ENCODE peak calls at places on chromosomes 1 and 21, in nine cellular contexts. F, V, M, R, I, K, W, Z and H are unnamed samples.

GRCh38 chr1:214983126-214983869 is 99.2 kb upstream of the KCNK2 start:
- DNase-seq in K (no peak), V (no peak), R (peak; percentile 93), Z (no peak), F (no peak), W (no peak), I (peak; percentile 64), M (no peak), H (no peak)

GRCh38 chr1:33120436-33121231 is 39.7 kb downstream of the AZIN2 start:
- DNase-seq in F (no peak), Z (no peak), V (no peak), R (no peak), I (no peak), W (no peak), K (no peak), M (no peak), H (no peak)

GRCh38 chr1:160733933-160734332 is 5.1 kb upstream of the SLAMF7 start:
- DNase-seq in I (no peak), M (no peak), V (no peak), R (no peak), W (no peak), K (no peak), Z (no peak), F (no peak), H (no peak)

GRCh38 chr1:56065729-56066128 is 513.6 kb downstream of the PLPP3 start:
- DNase-seq in V (no peak), R (no peak), I (peak; percentile 90), Z (no peak), W (no peak), K (no peak), F (no peak), M (no peak), H (no peak)

GRCh38 chr1:152141971-152142584 is 16.9 kb downstream of the RPTN start:
- DNase-seq in V (peak; percentile 49), Z (no peak), R (peak; percentile 36), F (no peak), I (peak; percentile 73), W (peak; percentile 18), K (peak; percentile 8), M (no peak), H (no peak)

GRCh38 chr1:99281109-99281508 is 16.8 kb downstream of the PLPPR4 start:
- DNase-seq in F (no peak), R (no peak), V (no peak), M (no peak), Z (no peak), I (no peak), K (no peak), W (no peak), H (no peak)

GRCh38 chr1:108200627-108201106 is 524 bp upstream of the SLC25A24 start:
- DNase-seq in K (peak; percentile 33), M (no peak), R (peak; percentile 85), F (peak; percentile 14), W (peak; percentile 23), V (peak; percentile 43), I (peak; percentile 70), Z (peak; percentile 27), H (no peak)

GRCh38 chr1:154614887-154615286 is 6.9 kb upstream of the ADAR start:
- DNase-seq in W (no peak), V (peak; percentile 41), M (no peak), I (peak; percentile 10), K (no peak), F (no peak), R (no peak), Z (no peak), H (no peak)

GRCh38 chr1:175355414-175355813 is 162.8 kb upstream of the KIAA0040 start:
- DNase-seq in V (no peak), I (no peak), F (no peak), W (no peak), Z (no peak), R (no peak), K (no peak), M (no peak), H (no peak)

GRCh38 chr1:239558992-239559391 is 172.6 kb downstream of the CHRM3 start:
- DNase-seq in I (no peak), M (no peak), K (no peak), Z (no peak), V (no peak), R (no peak), W (no peak), F (no peak), H (no peak)

GRCh38 chr1:214002472-214002871 is 14.7 kb downstream of the PROX1 start:
- DNase-seq in M (no peak), V (no peak), Z (no peak), W (peak; percentile 64), R (peak; percentile 66), F (no peak), I (peak; percentile 29), K (no peak), H (no peak)

GRCh38 chr1:18828224-18828623 is 31.2 kb downstream of the TAS1R2 start:
- DNase-seq in R (no peak), I (no peak), V (no peak), M (no peak), F (no peak), Z (no peak), K (no peak), W (no peak), H (no peak)

GRCh38 chr1:30516505-30516858 is 206.9 kb downstream of the MATN1 start:
- DNase-seq in F (no peak), Z (no peak), M (no peak), W (no peak), I (no peak), R (no peak), V (no peak), K (no peak), H (no peak)

GRCh38 chr21:43325968-43326367 is 101.0 kb downstream of the SIK1 start:
- DNase-seq in Z (no peak), M (no peak), V (no peak), I (no peak), R (no peak), K (no peak), F (no peak), W (no peak), H (no peak)

GRCh38 chr1:238396140-238396539 is 505.4 kb upstream of the ZP4 start:
- DNase-seq in I (no peak), W (no peak), K (no peak), F (no peak), M (no peak), R (no peak), Z (no peak), V (no peak), H (no peak)

GRCh38 chr1:177802304-177802703 is 167.6 kb downstream of the SEC16B start:
- DNase-seq in F (no peak), R (no peak), Z (no peak), W (no peak), M (no peak), V (no peak), I (no peak), K (no peak), H (no peak)

GRCh38 chr1:51627672-51628071 is 10.8 kb downstream of the OSBPL9 start:
- DNase-seq in M (no peak), W (peak; percentile 27), V (no peak), R (peak; percentile 23), I (peak; percentile 70), K (peak; percentile 30), F (no peak), Z (no peak), H (no peak)

GRCh38 chr1:156429308-156430060 is 60.5 kb downstream of the RHBG start:
- DNase-seq in Z (no peak), M (no peak), V (no peak), R (no peak), W (no peak), F (no peak), I (no peak), K (no peak), H (no peak)

GRCh38 chr1:243218059-243218458 is 37.0 kb downstream of the CEP170 start:
- DNase-seq in F (no peak), R (no peak), I (no peak), Z (no peak), W (no peak), V (no peak), M (no peak), K (no peak), H (no peak)

GRCh38 chr1:155134858-155135415 is 715 bp upstream of the SLC50A1 start:
- DNase-seq in V (peak; percentile 71), K (peak; percentile 69), F (no peak), R (peak; percentile 98), W (peak; percentile 55), I (peak; percentile 94), M (peak; percentile 52), Z (peak; percentile 20), H (peak; percentile 75)

GRCh38 chr1:237103021-237103420 is 61.0 kb downstream of the RYR2 start:
- DNase-seq in V (no peak), F (no peak), Z (no peak), W (no peak), R (no peak), M (no peak), K (no peak), I (no peak), H (no peak)

GRCh38 chr1:203625623-203626189 is 926 bp upstream of the ATP2B4 start:
- DNase-seq in R (no peak), W (peak; percentile 33), F (peak; percentile 29), K (no peak), I (peak; percentile 49), M (no peak), Z (peak; percentile 53), V (no peak), H (no peak)

GRCh38 chr1:9207086-9207485 is 27.5 kb upstream of the H6PD start:
- DNase-seq in M (no peak), Z (no peak), R (peak; percentile 49), F (no peak), I (peak; percentile 83), V (no peak), K (no peak), W (no peak), H (no peak)

GRCh38 chr1:34851431-34852105 is 8.0 kb downstream of the SMIM12 start:
- DNase-seq in V (no peak), M (no peak), R (no peak), Z (no peak), W (no peak), F (no peak), K (no peak), I (no peak), H (no peak)

GRCh38 chr1:107941123-107941522 is 23.9 kb downstream of the VAV3 start:
- DNase-seq in Z (no peak), V (no peak), I (peak; percentile 3), W (no peak), F (no peak), K (no peak), M (no peak), R (no peak), H (no peak)

GRCh38 chr21:29193907-29194306 is 63.5 kb downstream of the MAP3K7CL start:
- DNase-seq in M (no peak), I (no peak), R (no peak), W (no peak), F (no peak), V (no peak), Z (no peak), K (no peak), H (no peak)

GRCh38 chr1:223405507-223405906 is 12.3 kb downstream of the CCDC185 start:
- DNase-seq in R (no peak), M (no peak), I (no peak), F (no peak), V (no peak), K (no peak), W (no peak), Z (no peak), H (no peak)

GRCh38 chr1:5854754-5855153 is 137.5 kb downstream of the NPHP4 start:
- DNase-seq in W (no peak), R (no peak), Z (no peak), M (no peak), V (no peak), I (no peak), F (no peak), K (no peak), H (no peak)

GRCh38 chr21:39071623-39072214 is 111.5 kb downstream of the PSMG1 start:
- DNase-seq in W (no peak), F (no peak), M (no peak), I (peak; percentile 87), R (peak; percentile 60), K (no peak), Z (no peak), V (no peak), H (no peak)

GRCh38 chr1:209650454-209650853 is 1.8 kb downstream of the LAMB3 start:
- DNase-seq in I (peak; percentile 73), W (no peak), V (no peak), R (peak; percentile 56), F (no peak), M (no peak), Z (no peak), K (no peak), H (no peak)

GRCh38 chr1:192795913-192796312 is 12.9 kb upstream of the RGS2 start:
- DNase-seq in Z (no peak), I (no peak), F (no peak), R (no peak), K (no peak), W (no peak), V (no peak), M (no peak), H (no peak)